ENCODE peak calls at places on chromosome 17, in four cellular contexts. Y, X, I and P are unnamed samples.

GRCh38 chr17:8391711-8392110 is 5.9 kb downstream of the RNF222 start:
- DNase-seq in Y (no peak), I (no peak), X (no peak), P (no peak)

GRCh38 chr17:42279776-42280630 is 3.8 kb upstream of the STAT5B start:
- DNase-seq in X (no peak), Y (no peak), I (no peak), P (no peak)

GRCh38 chr17:45895969-45896793 is 1.8 kb downstream of the MAPT start:
- DNase-seq in X (no peak), I (peak; percentile 29), Y (no peak), P (no peak)

GRCh38 chr17:37488009-37488604 is 1.6 kb upstream of the DUSP14 start:
- DNase-seq in Y (no peak), I (no peak), X (no peak), P (no peak)

GRCh38 chr17:65055280-65055707 is 1.2 kb downstream of the GNA13 start:
- DNase-seq in Y (no peak), I (no peak), X (no peak), P (no peak)

GRCh38 chr17:29180051-29180787 is at the start of gene MYO18A:
- DNase-seq in Y (peak; percentile 53), I (peak; percentile 61), X (no peak), P (no peak)

GRCh38 chr17:3886776-3887175 is 6.1 kb downstream of the CAMKK1 start:
- DNase-seq in Y (no peak), X (no peak), I (no peak), P (no peak)

GRCh38 chr17:16439303-16439791 is 24.0 kb downstream of the TRPV2 start:
- DNase-seq in Y (no peak), I (no peak), X (no peak), P (no peak)

GRCh38 chr17:61144137-61144536 is 255.5 kb upstream of the TBX2 start:
- DNase-seq in X (no peak), Y (no peak), I (no peak), P (no peak)

GRCh38 chr17:39599665-39600468 is 7.9 kb downstream of the NEUROD2 start:
- DNase-seq in I (no peak), X (no peak), Y (no peak), P (no peak)

GRCh38 chr17:81976332-81977210 is 858 bp upstream of the ASPSCR1 start:
- DNase-seq in X (no peak), Y (no peak), I (no peak), P (no peak)

GRCh38 chr17:31296156-31296555 is 883 bp downstream of the OMG start:
- DNase-seq in X (no peak), I (no peak), Y (no peak), P (no peak)

GRCh38 chr17:63841350-63842172 is 924 bp downstream of the SMARCD2 start:
- DNase-seq in I (no peak), Y (no peak), X (no peak), P (no peak)

GRCh38 chr17:57783338-57783742 is 38.2 kb upstream of the CCDC182 start:
- DNase-seq in I (peak; percentile 59), X (no peak), Y (peak; percentile 19), P (no peak)

GRCh38 chr17:77191266-77191665 is 50.5 kb downstream of the SEC14L1 start:
- DNase-seq in Y (no peak), I (no peak), X (no peak), P (no peak)

GRCh38 chr17:74427048-74427762 is 4.7 kb upstream of the GPRC5C start:
- DNase-seq in I (no peak), Y (no peak), X (no peak), P (no peak)

GRCh38 chr17:50192873-50193274 is 8.6 kb downstream of the COL1A1 start:
- DNase-seq in X (no peak), Y (no peak), I (no peak), P (no peak)
- H3K27ac ChIP-seq in X (peak overlapping the region; percentile 46), Y (no peak overlapping the region), I (no peak overlapping the region), P (peak overlapping the region; percentile 97)

GRCh38 chr17:75763613-75764416 is 1.2 kb downstream of the GALK1 start:
- DNase-seq in X (no peak), I (no peak), Y (no peak), P (no peak)

GRCh38 chr17:75764417-75764710 is 628 bp downstream of the GALK1 start:
- DNase-seq in X (no peak), I (no peak), Y (no peak), P (no peak)

GRCh38 chr17:75762513-75763268 is 2.3 kb downstream of the GALK1 start:
- DNase-seq in I (no peak), X (no peak), Y (no peak), P (no peak)

GRCh38 chr17:75764711-75765421 is at the start of gene GALK1:
- DNase-seq in Y (peak; percentile 66), X (no peak), I (peak; percentile 60), P (peak; percentile 95)

DNA sequence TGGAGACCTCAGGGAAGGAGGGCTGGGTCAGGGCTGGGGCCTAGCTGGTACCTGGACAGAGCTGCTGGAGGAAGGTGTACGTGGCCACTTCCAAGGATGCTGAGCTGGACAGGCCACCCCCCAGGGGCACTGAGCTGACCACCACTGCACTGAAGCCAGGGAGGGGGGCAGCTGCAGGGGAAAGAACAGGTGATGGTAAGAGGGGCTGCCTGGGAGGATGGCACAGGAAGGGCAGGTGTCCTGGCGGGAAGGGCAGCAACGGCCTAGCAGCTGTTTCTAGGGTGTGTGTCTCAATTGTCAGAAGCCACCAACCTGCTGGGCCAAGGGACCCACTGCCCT is 1.8 kb downstream of the GALK1 start:
- DNase-seq in Y (no peak), I (no peak), X (no peak), P (no peak)
- H3K27ac ChIP-seq in Y (peak overlapping the region; percentile 95), I (no peak overlapping the region), X (no peak overlapping the region), P (no peak overlapping the region)

DNA sequence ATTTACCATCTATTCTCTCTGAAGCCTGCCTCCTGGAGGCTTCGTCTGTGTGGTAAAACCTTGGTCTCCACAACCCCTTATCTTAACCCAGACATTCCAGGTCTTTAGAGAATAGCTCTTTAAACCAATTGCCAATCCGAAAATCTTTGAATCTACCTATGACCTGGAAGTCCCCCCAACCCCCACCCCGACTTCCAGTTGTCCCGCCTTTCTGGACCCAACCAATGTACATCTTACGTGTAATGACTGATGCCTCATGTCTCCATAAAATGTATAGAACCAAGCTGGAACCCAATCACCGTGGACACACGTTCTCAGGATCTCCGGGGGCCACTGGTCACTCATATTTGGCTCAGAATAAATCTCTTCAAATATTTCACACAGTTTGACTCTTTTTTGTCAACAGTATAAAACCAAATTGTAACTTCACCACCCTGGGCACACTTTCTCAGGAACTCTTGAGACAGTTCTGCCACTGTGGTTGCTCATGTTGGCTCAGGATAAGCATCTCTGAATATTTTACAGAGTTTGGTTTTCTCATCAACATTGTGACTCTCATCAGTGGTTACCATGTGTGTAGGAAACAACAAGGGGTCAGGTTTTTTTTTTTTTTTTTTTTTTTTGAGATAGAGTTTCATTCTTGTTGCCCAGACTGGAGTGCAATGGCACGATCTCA is 18.1 kb upstream of the DNAH17 start:
- DNase-seq in Y (no peak), X (no peak), I (no peak), P (no peak)
- H3K27ac ChIP-seq in Y (no peak overlapping the region), X (no peak overlapping the region), I (no peak overlapping the region), P (no peak overlapping the region)

DNA sequence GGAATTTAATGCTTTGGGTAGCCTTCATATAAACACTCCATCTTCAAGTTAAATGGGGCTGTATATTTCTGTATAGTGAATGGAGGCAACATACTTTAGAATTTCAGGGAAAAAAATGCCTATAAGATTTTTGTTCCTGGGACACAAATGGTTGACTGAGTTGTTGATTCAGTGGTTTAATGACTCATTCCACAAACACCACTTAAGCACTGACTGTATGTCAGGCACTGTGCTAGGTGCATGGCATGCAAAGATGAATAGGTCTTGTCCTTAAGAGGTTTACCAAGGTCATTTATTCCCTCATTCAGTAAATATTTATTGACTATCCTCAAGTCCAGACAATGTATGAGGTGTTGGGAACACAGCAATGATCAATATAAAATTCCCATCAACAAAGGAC is 417.1 kb downstream of the CA10 start:
- DNase-seq in I (no peak), X (no peak), Y (no peak), P (no peak)
- H3K27ac ChIP-seq in I (no peak overlapping the region), X (no peak overlapping the region), Y (no peak overlapping the region), P (no peak overlapping the region)

GRCh38 chr17:55298111-55298510 is 33.4 kb downstream of the HLF start:
- DNase-seq in I (no peak), X (no peak), Y (no peak), P (no peak)
- H3K27ac ChIP-seq in I (no peak overlapping the region), X (no peak overlapping the region), Y (no peak overlapping the region), P (no peak overlapping the region)

GRCh38 chr17:47810200-47810821 is 11.3 kb downstream of the OSBPL7 start:
- DNase-seq in Y (no peak), I (no peak), X (no peak), P (no peak)
- H3K27ac ChIP-seq in Y (peak overlapping the region; percentile 16), I (no peak overlapping the region), X (peak overlapping the region; percentile 81), P (no peak overlapping the region)